ENCODE peak calls at places on chromosomes 13 and 19, in six cellular contexts. K, T, D, E, W and Q are unnamed samples.

GRCh38 chr19:19319725-19320361 is 466 bp downstream of the SUGP1 start:
- DNase-seq in W (peak), T (no peak), K (no peak), D (no peak), E (no peak), Q (no peak)

GRCh38 chr13:24745861-24746617 is 17.9 kb upstream of the RNF17 start:
- DNase-seq in D (no peak), W (no peak), T (no peak), E (no peak), K (no peak), Q (no peak)

GRCh38 chr13:94157705-94158218 is 321.7 kb downstream of the DCT start:
- DNase-seq in D (no peak), T (peak), E (no peak), K (no peak), W (no peak), Q (no peak)

GRCh38 chr13:75761373-75761772 is 125.2 kb downstream of the LMO7 start:
- DNase-seq in E (no peak), D (no peak), K (no peak), W (no peak), T (no peak), Q (no peak)

GRCh38 chr19:16394681-16395375 is 70.2 kb downstream of the KLF2 start:
- DNase-seq in D (no peak), W (no peak), K (no peak), E (no peak), T (no peak), Q (no peak)

GRCh38 chr19:31880283-31880682 is 465.1 kb upstream of the ZNF507 start:
- DNase-seq in T (no peak), W (no peak), D (no peak), K (no peak), E (no peak), Q (no peak)

GRCh38 chr13:105069106-105069505 is 1466.4 kb downstream of the EFNB2 start:
- DNase-seq in W (no peak), E (no peak), D (no peak), K (no peak), T (no peak), Q (no peak)

GRCh38 chr19:40561947-40562346 is 14.7 kb upstream of the SHKBP1 start:
- DNase-seq in D (no peak), K (no peak), W (no peak), E (no peak), T (no peak), Q (no peak)

GRCh38 chr13:47085346-47085745 is 188.5 kb upstream of the HTR2A start:
- DNase-seq in D (no peak), E (no peak), T (no peak), W (no peak), K (no peak), Q (no peak)

GRCh38 chr13:47117268-47117667 is 220.4 kb upstream of the HTR2A start:
- DNase-seq in E (no peak), W (no peak), T (no peak), D (no peak), K (no peak), Q (no peak)

GRCh38 chr13:32164622-32165268 is 133.2 kb downstream of the FRY start:
- DNase-seq in K (no peak), D (no peak), E (no peak), W (no peak), T (no peak), Q (no peak)

GRCh38 chr19:56663931-56664500 is 7.5 kb downstream of the ZNF835 start:
- DNase-seq in K (no peak), T (no peak), W (no peak), D (no peak), E (no peak), Q (no peak)

GRCh38 chr19:38862321-38863059 is 12.7 kb upstream of the HNRNPL start:
- DNase-seq in E (no peak), K (peak), D (no peak), W (peak), T (peak), Q (no peak)

GRCh38 chr13:33322474-33322827 is 36.9 kb upstream of the STARD13 start:
- DNase-seq in E (no peak), W (peak), D (no peak), K (peak), T (no peak), Q (peak)

GRCh38 chr19:57903298-57904174 is 12.9 kb downstream of the ZNF417 start:
- DNase-seq in T (no peak), D (no peak), K (no peak), W (no peak), E (no peak), Q (no peak)

DNA sequence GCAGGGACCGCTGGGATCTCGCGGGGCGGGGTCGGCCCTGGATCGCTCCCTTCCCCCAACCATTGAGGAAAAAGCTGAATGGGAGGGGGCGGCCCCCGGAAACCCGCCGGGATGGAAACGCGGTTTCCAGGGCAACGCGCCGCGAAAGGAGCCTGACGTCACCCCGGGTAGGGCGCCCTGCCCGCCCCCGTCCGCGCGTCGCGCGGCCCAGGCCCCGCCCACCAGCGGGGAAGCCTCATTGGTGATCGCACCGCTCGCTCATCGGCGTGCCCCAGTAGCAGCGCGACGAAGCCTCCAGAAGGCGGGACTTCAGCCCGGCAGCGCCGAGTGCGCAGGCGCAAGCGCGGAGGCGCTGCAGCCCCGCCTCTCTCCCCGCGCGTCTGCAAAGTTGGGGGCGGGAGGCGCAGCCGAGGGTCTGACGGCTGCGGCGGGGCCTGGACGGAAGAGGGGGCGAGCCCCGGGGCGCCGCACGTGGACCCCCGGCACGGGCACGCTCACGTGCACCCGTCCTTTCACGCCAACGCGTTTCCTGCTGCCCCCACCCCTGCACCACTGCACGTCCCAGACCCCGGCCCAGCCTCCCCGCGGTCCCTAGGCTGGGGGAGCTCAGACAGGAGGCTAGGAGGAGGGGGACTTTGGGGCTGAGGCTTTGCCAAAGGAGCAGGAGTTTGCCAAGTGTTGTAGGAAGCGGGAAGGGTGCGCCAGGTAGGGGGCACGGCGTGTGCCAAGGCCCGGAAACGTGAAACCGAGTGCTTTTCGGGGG is 8.2 kb upstream of the CIRBP start:
- DNase-seq in W (peak), K (peak), E (peak), D (peak), T (peak), Q (peak)
- TF ChIP-seq EP300 in W (no peak), K (no peak), E (no peak), D (no peak), T (peak), Q (peak)

GRCh38 chr19:15321739-15322138 is 10.6 kb downstream of the BRD4 start:
- DNase-seq in W (no peak), K (no peak), D (no peak), T (no peak), E (no peak), Q (no peak)

GRCh38 chr19:15318241-15318691 is 14.1 kb downstream of the BRD4 start:
- DNase-seq in T (no peak), W (no peak), D (no peak), E (no peak), K (no peak), Q (no peak)

GRCh38 chr19:15323496-15324235 is 8.7 kb downstream of the BRD4 start:
- DNase-seq in E (peak), W (peak), D (no peak), T (peak), K (peak), Q (peak)

GRCh38 chr19:15317392-15318011 is 14.8 kb downstream of the BRD4 start:
- DNase-seq in T (no peak), E (no peak), D (no peak), W (no peak), K (no peak), Q (no peak)

DNA sequence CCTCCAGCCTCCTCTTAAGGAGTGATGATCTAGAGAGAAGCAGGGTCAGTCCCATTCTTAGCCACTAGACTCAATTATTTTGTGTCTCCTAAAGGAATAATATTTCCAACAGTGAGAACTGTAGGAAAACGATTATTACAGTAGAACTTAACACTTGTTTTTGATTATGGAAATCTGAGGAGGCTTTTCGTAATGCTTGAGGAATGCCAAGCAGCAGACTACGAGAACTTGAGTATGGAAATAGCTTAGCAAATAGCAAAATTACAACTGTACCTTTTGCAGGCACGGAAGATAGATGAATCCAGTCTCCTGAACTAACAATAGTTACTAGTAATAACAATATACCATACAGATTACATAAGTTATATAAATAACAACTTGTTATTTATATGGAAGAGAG is 12.2 kb downstream of the BRD4 start:
- DNase-seq in K (no peak), W (no peak), T (no peak), D (no peak), E (no peak), Q (no peak)
- H3K27ac ChIP-seq in K (peak), W (no peak), T (no peak), D (no peak), E (no peak), Q (no peak)

DNA sequence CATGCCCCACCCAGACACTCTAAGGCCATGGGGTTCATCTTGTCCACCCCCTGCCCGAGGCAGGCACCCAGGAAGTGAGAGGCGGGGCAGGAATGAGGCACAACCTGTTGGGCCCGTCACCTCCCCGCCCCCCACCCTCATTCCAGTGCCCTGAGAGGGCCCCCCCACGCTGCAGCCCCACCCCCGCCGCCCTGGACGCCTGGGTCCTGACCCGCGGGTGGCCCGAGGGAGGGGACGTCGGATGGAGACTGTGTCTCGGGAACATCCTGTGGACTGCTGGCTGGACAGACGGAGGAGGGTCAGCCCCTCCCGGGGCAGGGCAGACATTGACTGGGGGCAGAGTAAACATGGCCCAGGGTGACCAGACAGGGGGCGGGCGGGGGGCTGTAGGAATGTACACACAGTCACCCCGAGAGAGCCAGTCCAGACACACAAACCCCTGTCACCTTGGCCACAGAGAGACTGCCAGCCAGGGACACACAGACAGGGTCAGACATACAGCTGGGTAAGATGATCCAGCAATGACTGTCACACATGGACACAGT is 7.4 kb upstream of the JUNB start:
- DNase-seq in K (no peak), D (no peak), T (no peak), E (no peak), W (peak), Q (peak)
- TF ChIP-seq EP300 in K (no peak), D (no peak), T (peak), E (no peak), W (no peak), Q (no peak)

DNA sequence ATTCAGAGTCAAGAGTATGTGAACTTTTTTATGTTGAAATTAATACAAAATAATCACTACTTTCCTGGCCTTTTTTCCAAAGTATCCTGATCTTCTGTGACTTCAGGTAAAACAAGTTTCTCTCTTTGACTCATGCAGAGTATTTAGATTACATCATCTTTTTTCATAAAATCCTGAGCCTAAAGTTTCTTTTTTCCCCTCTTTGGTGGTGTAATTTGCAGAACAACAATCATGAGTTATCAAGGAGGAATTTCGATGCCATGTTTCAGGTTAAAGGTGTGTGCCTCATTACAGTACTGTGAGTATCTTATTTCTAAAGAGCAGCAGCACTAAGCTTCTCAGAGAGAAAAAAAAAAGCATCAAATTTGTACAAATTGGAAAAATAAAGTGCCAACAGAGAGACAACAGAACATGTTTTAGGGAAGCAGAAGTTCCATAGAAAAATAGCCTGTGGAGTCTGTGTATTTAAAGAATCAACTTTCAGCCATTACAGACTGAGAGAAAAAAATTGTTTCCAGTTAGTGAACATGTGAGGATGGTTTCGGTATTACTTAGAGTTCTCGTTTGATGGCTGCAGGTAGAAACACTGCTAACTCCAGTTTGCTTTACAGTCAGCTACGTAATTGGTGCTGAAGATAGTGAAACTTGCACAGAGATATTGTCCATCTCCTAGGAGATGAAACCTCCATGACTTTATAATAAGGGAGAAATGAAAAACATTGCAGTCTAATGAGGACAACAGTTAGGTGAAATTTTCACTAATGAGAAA is 78.1 kb upstream of the PCDH9 start:
- DNase-seq in E (no peak), W (no peak), T (no peak), D (no peak), K (no peak), Q (no peak)
- H3K27ac ChIP-seq in E (no peak), W (no peak), T (no peak), D (no peak), K (no peak), Q (no peak)

DNA sequence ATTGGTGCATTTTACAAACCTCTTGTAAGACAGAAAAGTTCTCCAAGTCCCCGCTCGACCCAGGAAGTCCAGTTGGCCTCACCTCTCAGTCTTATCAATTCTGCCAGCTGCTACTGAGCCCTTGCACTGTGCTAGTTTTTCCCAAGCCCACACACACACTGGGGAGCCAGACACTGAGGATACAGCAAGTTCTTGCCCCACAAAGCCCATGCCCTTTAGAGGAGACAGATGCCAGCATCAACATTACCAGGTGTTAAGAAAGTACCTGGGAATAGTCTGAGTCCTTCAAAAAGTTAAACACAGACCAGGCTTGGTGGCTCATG is 175.0 kb downstream of the PTPRS start:
- DNase-seq in D (no peak), T (no peak), K (no peak), E (no peak), W (no peak), Q (no peak)
- TF ChIP-seq EP300 in D (no peak), T (no peak), K (no peak), E (no peak), W (no peak), Q (no peak)

DNA sequence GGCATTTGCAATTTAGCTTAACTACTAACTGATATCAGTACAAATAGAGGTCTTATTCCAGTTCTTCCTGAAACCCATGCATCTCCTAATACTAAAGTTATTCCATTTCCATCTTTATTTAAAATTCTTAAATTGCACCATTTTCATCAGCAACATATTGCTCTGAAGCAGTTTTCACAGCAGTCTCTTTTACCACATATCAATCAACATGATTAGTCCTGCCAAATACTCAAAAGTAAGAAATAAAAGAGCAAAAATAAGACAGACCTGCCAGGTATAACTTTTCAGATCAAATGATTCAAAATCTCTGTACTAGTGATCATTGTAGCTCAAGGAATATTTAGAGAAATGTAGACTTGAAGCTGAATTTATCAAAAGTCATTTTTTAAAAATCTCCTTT is 141.7 kb downstream of the SLITRK1 start:
- DNase-seq in K (no peak), D (no peak), E (no peak), T (no peak), W (no peak), Q (no peak)
- H3K27ac ChIP-seq in K (no peak), D (no peak), E (no peak), T (no peak), W (no peak), Q (no peak)

DNA sequence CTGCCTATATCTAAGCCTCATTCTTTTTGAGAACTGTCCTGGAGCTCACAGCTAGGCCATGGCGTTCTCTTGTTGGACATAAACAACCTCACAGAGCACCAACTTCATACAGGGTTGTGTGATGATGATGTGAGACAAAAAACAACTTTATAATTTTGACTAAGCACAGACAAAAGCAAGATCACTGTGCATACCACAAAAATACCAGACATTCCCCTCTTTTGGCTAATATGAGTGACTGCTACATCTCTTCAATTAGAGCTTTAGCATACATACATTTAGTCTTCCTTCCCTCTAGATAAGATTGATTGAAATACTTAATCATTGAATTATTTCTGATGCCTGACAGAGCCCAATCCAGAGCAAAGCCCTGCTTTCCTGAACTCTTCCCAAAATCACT is 8.3 kb downstream of the MAB21L1 start:
- DNase-seq in K (no peak), E (no peak), T (no peak), D (no peak), W (no peak), Q (no peak)
- TF ChIP-seq EP300 in K (no peak), E (no peak), T (no peak), D (no peak), W (no peak), Q (no peak)

GRCh38 chr19:4043966-4044365 is 22.7 kb downstream of the ZBTB7A start:
- DNase-seq in K (no peak), T (no peak), E (no peak), D (no peak), W (no peak), Q (no peak)

GRCh38 chr19:4044927-4045557 is 21.7 kb downstream of the ZBTB7A start:
- DNase-seq in E (no peak), W (no peak), D (no peak), T (no peak), K (no peak), Q (no peak)

GRCh38 chr19:4043410-4043809 is 23.3 kb downstream of the ZBTB7A start:
- DNase-seq in T (no peak), W (no peak), D (no peak), K (no peak), E (no peak), Q (no peak)

GRCh38 chr19:4042731-4043082 is 24.0 kb downstream of the ZBTB7A start:
- DNase-seq in W (peak), D (no peak), E (peak), K (no peak), T (no peak), Q (no peak)

DNA sequence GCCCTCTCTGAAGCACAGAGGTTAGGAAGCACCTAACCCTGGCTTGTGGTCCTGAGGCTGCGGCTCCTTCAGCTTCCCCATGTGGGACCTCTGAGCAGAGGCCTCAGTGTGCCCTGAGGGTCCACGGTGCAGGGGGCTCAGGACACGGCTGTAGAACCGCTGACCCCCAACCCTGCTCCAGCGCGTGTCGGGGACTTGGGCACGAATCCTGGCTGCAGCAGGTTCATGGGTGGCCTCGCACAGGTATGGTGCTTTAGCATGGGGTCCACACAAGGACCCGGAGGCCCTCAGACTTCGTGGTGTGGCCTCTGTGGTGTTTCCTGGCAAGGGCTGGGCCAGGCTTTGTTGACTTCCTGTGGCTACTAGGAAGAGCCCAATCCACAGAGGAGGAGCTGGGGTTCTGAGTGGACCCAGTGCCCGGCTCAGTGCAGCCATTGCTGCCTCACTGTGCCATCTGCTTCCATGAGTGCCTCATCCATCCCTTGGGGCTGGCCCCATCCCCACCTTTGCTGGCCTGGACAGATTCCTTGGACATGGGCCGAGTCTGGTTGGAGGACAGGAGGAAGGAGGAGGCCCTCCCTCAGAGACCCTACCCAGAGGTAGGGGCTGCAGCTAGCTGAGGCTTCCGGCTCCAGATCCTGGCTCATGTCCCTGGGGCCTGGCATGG is 24.5 kb downstream of the ZBTB7A start:
- DNase-seq in T (no peak), K (no peak), W (no peak), E (no peak), D (no peak), Q (no peak)
- H3K27ac ChIP-seq in T (peak), K (peak), W (peak), E (peak), D (no peak), Q (no peak)

GRCh38 chr13:21549633-21550032 is 54.3 kb downstream of the MICU2 start:
- DNase-seq in W (no peak), E (no peak), K (no peak), D (no peak), T (no peak), Q (no peak)
- TF ChIP-seq EP300 in W (no peak), E (no peak), K (no peak), D (no peak), T (no peak), Q (no peak)

GRCh38 chr19:4830332-4830731 is 1.2 kb downstream of the TICAM1 start:
- DNase-seq in D (no peak), E (no peak), T (no peak), W (no peak), K (no peak), Q (no peak)
- H3K27ac ChIP-seq in D (peak), E (peak), T (peak), W (peak), K (peak), Q (peak)